ENCODE peak calls at places on chromosomes 1 and 21, in five cellular contexts. H is BE2C; K is CD8-positive, alpha-beta T cell; M is left ventricle myocardium inferior; J is spleen. G is an unnamed sample.
A peak's percentile ranks its signal among the peaks of the same experiment; 100 is the strongest.

GRCh38 chr1:172177849-172178248 is 242.6 kb upstream of the C1orf105 start:
- DNase-seq in H (no peak), K (no peak), M (no peak), J (no peak), G (no peak)

GRCh38 chr1:110637475-110637874 is 31.3 kb upstream of the KCNA2 start:
- DNase-seq in H (no peak), K (no peak), M (no peak), J (no peak), G (no peak)

GRCh38 chr1:117686907-117687306 is 81.1 kb downstream of the TENT5C start:
- DNase-seq in H (no peak), K (no peak), M (no peak), J (no peak), G (no peak)

GRCh38 chr1:164591858-164592257 is 32.9 kb downstream of the PBX1 start:
- DNase-seq in H (no peak), K (no peak), M (no peak), J (no peak), G (peak; percentile 71)

GRCh38 chr21:38459490-38459889 is 38.8 kb downstream of the ERG start:
- DNase-seq in H (no peak), K (no peak), M (no peak), J (no peak), G (no peak)

GRCh38 chr1:194055545-194055944 is 869.1 kb upstream of the B3GALT2 start:
- DNase-seq in H (no peak), K (no peak), M (no peak), J (no peak), G (no peak)

GRCh38 chr1:10299174-10299573 is 88.8 kb downstream of the KIF1B start:
- DNase-seq in H (no peak), K (no peak), M (no peak), J (no peak), G (no peak)

GRCh38 chr1:34800214-34800613 is 7.4 kb downstream of the GJA4 start:
- DNase-seq in H (no peak), K (no peak), M (no peak), J (no peak), G (no peak)

GRCh38 chr1:143699731-143700130 is 272.1 kb downstream of the FAM72C start:
- DNase-seq in H (peak; percentile 19), K (no peak), M (no peak), J (no peak), G (no peak)

GRCh38 chr1:116902027-116902426 is 7.7 kb upstream of the PTGFRN start:
- DNase-seq in H (no peak), K (no peak), M (no peak), J (no peak), G (no peak)

GRCh38 chr1:201224671-201225400 is 34.2 kb downstream of the IGFN1 start:
- DNase-seq in H (no peak), K (no peak), M (no peak), J (no peak), G (peak; percentile 42)

GRCh38 chr1:8118031-8118451 is 91.9 kb upstream of the ERRFI1 start:
- DNase-seq in H (no peak), K (no peak), M (no peak), J (no peak), G (no peak)

GRCh38 chr1:230681599-230681998 is 32.3 kb downstream of the AGT start:
- DNase-seq in H (peak; percentile 30), K (no peak), M (no peak), J (no peak), G (peak; percentile 66)

GRCh38 chr1:81600878-81601658 is 199.7 kb upstream of the ADGRL2 start:
- DNase-seq in H (no peak), K (no peak), M (no peak), J (no peak), G (peak; percentile 4)

GRCh38 chr1:62530516-62531154 is 66.7 kb upstream of the ANGPTL3 start:
- DNase-seq in H (peak; percentile 58), K (no peak), M (peak; percentile 18), J (no peak), G (peak; percentile 37)

GRCh38 chr1:48036693-48037386 is 39.7 kb upstream of the TRABD2B start:
- DNase-seq in H (no peak), K (no peak), M (no peak), J (no peak), G (no peak)

GRCh38 chr1:36880155-36881070 is 153.9 kb downstream of the GRIK3 start:
- DNase-seq in H (no peak), K (no peak), M (no peak), J (no peak), G (no peak)

GRCh38 chr1:164695956-164696665 is 137.1 kb downstream of the PBX1 start:
- DNase-seq in H (no peak), K (no peak), M (no peak), J (no peak), G (no peak)

GRCh38 chr1:89918794-89919155 is 76.1 kb upstream of the ZNF326 start:
- DNase-seq in H (no peak), K (no peak), M (no peak), J (no peak), G (no peak)

GRCh38 chr1:230009611-230010313 is 57.3 kb upstream of the GALNT2 start:
- DNase-seq in H (no peak), K (no peak), M (no peak), J (no peak), G (no peak)

GRCh38 chr1:222618001-222618879 is at the start of gene MIA3:
- DNase-seq in H (peak; percentile 22), K (peak; percentile 79), M (peak; percentile 15), J (peak; percentile 97), G (peak; percentile 13)

GRCh38 chr1:33292726-33293340 is 28.1 kb downstream of the A3GALT2 start:
- DNase-seq in H (no peak), K (no peak), M (no peak), J (no peak), G (no peak)

GRCh38 chr1:233240839-233241682 is 54.5 kb downstream of the PCNX2 start:
- DNase-seq in H (peak; percentile 69), K (no peak), M (peak; percentile 53), J (peak; percentile 86), G (peak; percentile 60)

GRCh38 chr1:162779043-162779442 is 11.5 kb upstream of the HSD17B7 start:
- DNase-seq in H (no peak), K (no peak), M (no peak), J (no peak), G (no peak)

GRCh38 chr1:115113781-115114180 is 24.5 kb upstream of the TSPAN2 start:
- DNase-seq in H (no peak), K (no peak), M (no peak), J (no peak), G (no peak)

GRCh38 chr1:59765036-59765730 is 49.6 kb upstream of the HOOK1 start:
- DNase-seq in H (peak; percentile 15), K (no peak), M (no peak), J (no peak), G (peak; percentile 62)

GRCh38 chr1:40748841-40749718 is 34.5 kb upstream of the KCNQ4 start:
- DNase-seq in H (no peak), K (no peak), M (no peak), J (no peak), G (no peak)

GRCh38 chr21:34907783-34908423 is 141.2 kb downstream of the RUNX1 start:
- DNase-seq in H (no peak), K (no peak), M (no peak), J (no peak), G (no peak)
- H3K4me3 ChIP-seq in H (no peak overlapping the region), K (no peak overlapping the region), M (no peak overlapping the region), J (no peak overlapping the region), G (no peak overlapping the region)

GRCh38 chr1:951364-951763 is 7.7 kb downstream of the NOC2L start:
- DNase-seq in H (peak; percentile 48), K (no peak), M (no peak), J (no peak), G (peak; percentile 51)
- TF ChIP-seq CTCF in H (peak; percentile 54), K (no peak), M (peak; percentile 22), J (no peak), G (peak; percentile 56)

GRCh38 chr1:52356818-52357355 is 9.1 kb downstream of the CC2D1B start:
- DNase-seq in H (no peak), K (no peak), M (no peak), J (no peak), G (no peak)
- H3K36me3 ChIP-seq in H (peaks cover 19% of the 10 kb centered on the region), K (peaks cover 81% of the 10 kb centered on the region), M (peaks cover 97% of the 10 kb centered on the region), J (peaks cover 100% of the 10 kb centered on the region), G (peaks cover 87% of the 10 kb centered on the region)

GRCh38 chr21:23921670-23922418 is 1685.4 kb downstream of the MRPL39 start:
- DNase-seq in H (no peak), K (no peak), M (no peak), J (no peak), G (no peak)
- H3K4me3 ChIP-seq in H (no peak overlapping the region), K (no peak overlapping the region), M (no peak overlapping the region), J (no peak overlapping the region), G (no peak overlapping the region)

GRCh38 chr1:86650065-86650464 is 54.3 kb upstream of the SH3GLB1 start:
- DNase-seq in H (no peak), K (no peak), M (no peak), J (no peak), G (no peak)
- TF ChIP-seq CTCF in H (no peak), K (no peak), M (no peak), J (no peak), G (no peak)

DNA sequence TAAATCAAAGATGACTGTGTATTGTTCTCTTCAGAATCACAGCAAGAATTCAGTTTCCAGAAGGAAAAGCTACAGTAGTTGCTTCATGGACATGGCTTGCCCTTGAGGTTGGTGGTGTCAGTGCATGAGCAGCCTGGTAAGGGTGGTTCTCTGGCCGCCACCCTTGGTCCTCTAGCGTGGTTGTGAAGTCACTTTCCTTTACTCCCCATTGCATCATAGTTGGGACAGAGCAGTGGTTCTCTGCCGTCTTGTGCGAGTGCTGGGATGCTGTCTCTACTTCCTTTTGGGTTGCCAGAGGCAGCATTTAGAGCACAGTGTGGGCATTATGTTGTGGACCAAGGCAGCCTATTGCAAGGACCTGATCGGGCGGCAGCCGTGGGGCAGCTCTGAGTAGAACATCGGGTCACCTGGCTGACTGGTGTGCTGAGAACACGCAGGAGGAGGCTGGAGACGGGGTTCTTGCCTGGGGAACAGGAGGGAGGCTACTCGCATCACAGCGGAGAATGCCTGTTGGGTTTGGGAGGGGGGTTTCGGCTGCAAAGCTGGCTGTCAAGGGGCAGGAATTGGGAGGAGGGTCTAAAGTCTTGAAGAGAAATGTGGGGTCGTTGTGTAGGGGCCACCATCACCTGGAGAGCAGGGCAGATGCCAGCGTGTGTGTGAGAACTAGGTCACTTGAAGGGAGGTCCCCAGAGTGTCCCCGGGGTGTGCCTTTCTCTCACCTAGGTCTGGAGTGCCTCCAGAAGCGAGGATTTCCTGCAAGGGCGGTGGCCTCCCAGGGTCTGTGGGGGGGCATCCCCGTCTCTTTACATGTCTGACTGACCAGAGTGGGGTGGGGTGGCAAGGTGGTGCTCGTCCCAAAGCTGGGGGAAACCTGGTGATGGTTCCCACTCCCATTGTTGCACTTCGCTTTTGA is 6.3 kb downstream of the ARF1 start:
- DNase-seq in H (no peak), K (no peak), M (peak; percentile 19), J (peak; percentile 79), G (no peak)
- H3K36me3 ChIP-seq in H (peaks cover 70% of the 10 kb centered on the region), K (no peaks in the 10 kb centered on the region), M (peaks cover 3% of the 10 kb centered on the region), J (peaks cover 65% of the 10 kb centered on the region), G (peaks cover 33% of the 10 kb centered on the region)

DNA sequence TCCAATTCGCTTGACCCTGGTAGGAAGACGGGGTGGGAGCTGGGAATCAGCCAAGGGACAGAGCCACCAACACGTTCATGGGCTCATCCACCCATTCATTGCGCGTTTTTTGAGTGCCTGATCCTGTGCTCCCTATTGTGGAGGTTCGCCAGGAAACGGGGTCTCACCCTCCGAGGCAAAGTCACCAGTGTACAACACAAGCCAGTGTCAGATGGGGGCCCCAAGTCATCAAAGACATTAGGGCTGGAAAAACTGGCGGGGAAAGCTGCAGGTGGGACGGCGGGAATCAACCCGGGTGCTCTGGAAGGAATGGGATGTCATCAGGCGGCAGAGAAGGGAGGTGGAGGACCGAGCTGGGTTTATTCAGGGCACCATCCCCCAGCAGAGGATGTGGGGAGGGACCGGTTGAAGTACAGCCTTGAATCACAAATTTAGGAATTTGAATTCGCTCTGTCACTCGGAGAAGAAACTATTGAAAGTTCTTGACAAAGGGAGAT is 667 bp upstream of the NID1 start:
- DNase-seq in H (no peak), K (no peak), M (no peak), J (no peak), G (no peak)
- H3K4me3 ChIP-seq in H (peak overlapping the region; percentile 46), K (peak overlapping the region; percentile 37), M (peak overlapping the region; percentile 92), J (peak overlapping the region; percentile 55), G (peak overlapping the region; percentile 51)

G was measured in A673.